ENCODE peak calls at places on chromosomes 6 and 20, in four cellular contexts. V is HepG2, P is H1, A is K562. G is an unnamed sample.

GRCh38 chr20:25065625-25066338 is 7.8 kb upstream of the ACSS1 start:
- DNase-seq in A (peak; percentile 39), P (peak; percentile 62), V (peak; percentile 65), G (peak; percentile 31)

GRCh38 chr6:164926686-164927085 is 382.7 kb downstream of the C6orf118 start:
- DNase-seq in A (no peak), V (no peak), P (no peak), G (no peak)

GRCh38 chr6:5334341-5334740 is 73.0 kb downstream of the FARS2 start:
- DNase-seq in V (no peak), A (no peak), P (no peak), G (no peak)

GRCh38 chr6:143556529-143556928 is 45.0 kb upstream of the FUCA2 start:
- DNase-seq in V (no peak), A (no peak), P (peak; percentile 32), G (no peak)

GRCh38 chr20:11544029-11544678 is 373.5 kb upstream of the BTBD3 start:
- DNase-seq in V (peak; percentile 72), P (no peak), A (no peak), G (peak; percentile 64)

GRCh38 chr6:49890988-49891387 is 24.7 kb upstream of the CRISP1 start:
- DNase-seq in A (no peak), V (no peak), P (peak; percentile 43), G (no peak)

GRCh38 chr6:81613606-81614005 is 138.9 kb downstream of the TENT5A start:
- DNase-seq in V (no peak), P (no peak), A (no peak), G (no peak)

GRCh38 chr6:165010556-165011535 is 298.6 kb downstream of the C6orf118 start:
- DNase-seq in A (no peak), P (no peak), V (no peak), G (no peak)

GRCh38 chr6:63567966-63568365 is 4.3 kb upstream of the LOC128125822 start:
- DNase-seq in P (no peak), A (no peak), V (no peak), G (no peak)

GRCh38 chr20:43840382-43841070 is 74.1 kb upstream of the TOX2 start:
- DNase-seq in V (peak; percentile 39), A (no peak), P (peak; percentile 57), G (peak; percentile 12)

GRCh38 chr6:10146723-10147451 is 268.0 kb downstream of the TFAP2A start:
- DNase-seq in V (peak; percentile 44), A (peak; percentile 70), P (no peak), G (peak; percentile 40)

GRCh38 chr20:24469116-24470030 is at the start of gene SYNDIG1:
- DNase-seq in P (peak; percentile 84), A (no peak), V (no peak), G (no peak)

GRCh38 chr20:25058051-25058796 is at the start of gene ACSS1:
- DNase-seq in V (no peak), A (peak; percentile 62), P (peak; percentile 64), G (no peak)

GRCh38 chr20:21564127-21564773 is 50.4 kb upstream of the NKX2-2 start:
- DNase-seq in P (no peak), A (no peak), V (peak; percentile 84), G (no peak)

GRCh38 chr6:162973141-162973872 is 245.5 kb downstream of the PACRG start:
- DNase-seq in P (no peak), A (no peak), V (no peak), G (no peak)

GRCh38 chr20:9838378-9839295 is at the start of gene PAK5:
- DNase-seq in P (peak; percentile 93), A (no peak), V (peak; percentile 53), G (peak; percentile 1)

GRCh38 chr20:61813791-61814190 is 251.9 kb downstream of the TAF4 start:
- DNase-seq in V (no peak), P (no peak), A (no peak), G (no peak)

GRCh38 chr6:112282217-112282616 is 27.9 kb upstream of the LAMA4 start:
- DNase-seq in P (no peak), A (no peak), V (no peak), G (no peak)

GRCh38 chr6:123467437-123467836 is 169.3 kb downstream of the TRDN start:
- DNase-seq in P (no peak), V (no peak), A (no peak), G (no peak)

DNA sequence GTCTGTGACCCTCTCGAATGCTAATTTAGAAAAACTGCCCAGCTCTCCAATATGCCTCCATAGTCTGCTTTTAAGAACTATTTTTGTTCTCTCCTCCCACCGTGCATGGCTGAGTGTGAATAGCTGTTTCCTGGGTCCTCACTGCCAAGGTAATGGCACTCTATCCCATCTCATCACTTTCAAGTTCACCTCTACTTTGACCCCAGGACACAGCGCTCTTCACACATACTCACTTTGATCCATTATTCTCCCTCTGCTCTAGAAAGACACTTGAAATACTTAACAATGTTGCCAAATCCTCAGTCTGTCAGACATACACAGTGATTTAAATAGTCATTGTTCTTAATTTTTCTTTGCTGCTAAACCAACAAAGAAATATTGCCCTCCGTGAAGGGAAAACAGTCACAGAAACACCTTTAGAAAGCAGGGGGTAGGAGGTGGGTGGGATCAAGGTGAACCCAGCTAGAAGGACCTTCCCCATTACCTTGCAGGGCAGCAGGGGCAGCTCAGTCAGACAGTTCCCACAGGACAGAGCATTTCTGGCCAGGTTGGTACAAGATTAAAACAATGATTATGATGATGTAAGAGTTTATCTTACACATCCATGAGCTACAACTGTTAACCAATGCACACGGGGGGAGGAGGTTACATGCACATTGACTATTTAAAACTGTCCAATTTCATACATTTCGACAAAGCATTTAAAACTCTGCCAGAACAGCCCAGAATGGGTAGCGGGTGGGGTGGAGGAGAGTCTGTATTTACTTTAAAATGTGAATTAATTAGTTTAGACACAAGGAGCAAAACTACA is 2.4 kb downstream of the SLC22A23 start:
- DNase-seq in A (no peak), P (no peak), V (peak; percentile 48), G (no peak)
- TF ChIP-seq FOSL1 in A (no peak), P (no peak), V (no peak), G (no peak)

GRCh38 chr20:63635431-63636141 is 8.7 kb upstream of the GMEB2 start:
- DNase-seq in P (no peak), A (no peak), V (no peak), G (no peak)

GRCh38 chr20:63633732-63634131 is 6.8 kb upstream of the GMEB2 start:
- DNase-seq in V (no peak), A (no peak), P (no peak), G (no peak)

GRCh38 chr20:63639093-63639860 is 12.4 kb upstream of the GMEB2 start:
- DNase-seq in P (no peak), V (no peak), A (no peak), G (no peak)

GRCh38 chr20:63640086-63640485 is 13.1 kb downstream of the STMN3 start:
- DNase-seq in A (no peak), V (no peak), P (no peak), G (no peak)

DNA sequence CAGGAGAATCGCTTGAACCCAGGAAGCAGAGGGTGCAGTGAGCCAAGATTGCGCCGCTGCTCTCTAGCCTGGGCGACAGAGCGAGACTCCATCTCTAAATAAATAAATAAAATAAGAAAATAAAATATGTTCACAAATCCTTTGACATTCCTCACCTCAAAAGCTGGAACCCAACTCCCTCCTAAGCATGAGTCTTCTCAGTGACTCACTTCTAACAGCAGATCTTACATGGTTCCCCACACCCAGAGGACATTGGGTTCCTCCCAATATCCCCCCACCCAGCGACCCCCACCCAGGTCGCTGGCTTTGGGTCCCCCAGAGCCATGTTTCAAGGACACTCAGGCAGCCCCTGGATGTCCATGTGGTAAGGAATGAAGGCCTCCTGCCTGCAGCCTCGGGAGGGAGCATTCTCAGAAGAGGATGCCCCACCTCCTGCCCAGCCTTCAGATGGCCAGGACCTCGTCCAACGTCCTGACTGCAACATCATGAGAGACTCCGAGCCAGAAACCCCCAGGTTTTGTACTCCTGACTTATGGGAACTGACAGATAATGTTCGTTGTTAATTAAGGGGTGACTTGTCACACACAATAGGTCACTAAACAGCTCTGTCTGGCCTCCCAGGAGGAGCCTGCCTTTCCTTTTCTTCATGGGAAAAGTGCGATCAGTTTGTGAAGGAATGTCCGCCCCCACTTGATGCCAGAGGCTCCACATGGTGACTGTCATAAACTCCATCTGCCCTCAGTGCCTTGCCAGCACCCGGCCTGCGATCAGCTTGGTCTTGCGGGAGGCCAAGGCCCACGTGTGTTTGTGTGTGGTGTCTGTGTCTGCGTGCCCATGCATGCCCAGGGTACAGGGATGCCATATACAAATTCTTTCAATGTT is 10.1 kb upstream of the GMEB2 start:
- DNase-seq in A (peak; percentile 4), P (no peak), V (no peak), G (no peak)
- TF ChIP-seq FOSL1 in A (no peak), P (no peak), V (no peak), G (no peak)

GRCh38 chr6:18245079-18245478 is 19.3 kb downstream of the DEK start:
- DNase-seq in V (no peak), P (no peak), A (no peak), G (no peak)

GRCh38 chr6:18247002-18247401 is 17.3 kb downstream of the DEK start:
- DNase-seq in V (no peak), A (no peak), P (no peak), G (no peak)

GRCh38 chr6:18246205-18246604 is 18.1 kb downstream of the DEK start:
- DNase-seq in P (no peak), V (no peak), A (no peak), G (no peak)

GRCh38 chr6:18245642-18246041 is 18.7 kb downstream of the DEK start:
- DNase-seq in A (no peak), P (no peak), V (no peak), G (no peak)

GRCh38 chr6:18248698-18249097 is 15.6 kb downstream of the DEK start:
- DNase-seq in A (no peak), V (no peak), P (no peak), G (no peak)
- TF ChIP-seq FOSL1 in A (no peak), V (no peak), P (no peak), G (no peak)

GRCh38 chr20:47071646-47072185 is 177.1 kb downstream of the EYA2 start:
- DNase-seq in P (no peak), V (no peak), A (no peak), G (no peak)

GRCh38 chr20:47079047-47079446 is 184.4 kb downstream of the EYA2 start:
- DNase-seq in A (no peak), V (no peak), P (no peak), G (no peak)

GRCh38 chr20:47075263-47075662 is 180.6 kb downstream of the EYA2 start:
- DNase-seq in V (no peak), A (no peak), P (no peak), G (no peak)

GRCh38 chr20:47070176-47070575 is 175.5 kb downstream of the EYA2 start:
- DNase-seq in P (no peak), A (no peak), V (no peak), G (no peak)

GRCh38 chr20:47073766-47074475 is 179.3 kb downstream of the EYA2 start:
- DNase-seq in V (no peak), P (no peak), A (no peak), G (no peak)
- TF ChIP-seq FOSL1 in V (no peak), P (no peak), A (no peak), G (no peak)